ENCODE peak calls at places on chromosome 18, in eight cellular contexts. W is IMR-90; L is GM12865; X is CD8-positive, alpha-beta memory T cell; V is stimulated activated CD4-positive, alpha-beta T cell treated with anti-CD3 and anti-CD28 coated beads, Interleukin-2, amount 100 ng/mL, for 48 hours; E is A549; S is hippocampal formation; O is upper lobe of right lung. D is an unnamed sample.

GRCh38 chr18:39825485-39825884 is 2129.5 kb upstream of the PIK3C3 start:
- DNase-seq in X (no peak), W (no peak), L (no peak), V (no peak), S (no peak), O (no peak), E (no peak), D (no peak)

GRCh38 chr18:54742654-54743053 is 85.6 kb upstream of the RAB27B start:
- DNase-seq in V (no peak), S (peak), O (no peak), X (no peak), W (peak), L (no peak), E (no peak), D (no peak)

GRCh38 chr18:62372156-62372555 is 47.0 kb downstream of the TNFRSF11A start:
- DNase-seq in L (peak), W (no peak), O (no peak), S (no peak), X (no peak), E (no peak), V (no peak), D (no peak)

GRCh38 chr18:13530879-13531387 is 195.4 kb downstream of the FAM210A start:
- DNase-seq in W (peak), O (no peak), E (no peak), V (no peak), L (peak), X (no peak), S (peak), D (peak)

GRCh38 chr18:49861659-49862058 is 48.3 kb upstream of the ACAA2 start:
- DNase-seq in O (no peak), W (no peak), E (no peak), X (no peak), V (no peak), S (no peak), L (peak), D (no peak)

GRCh38 chr18:13292736-13293135 is 74.2 kb downstream of the LDLRAD4 start:
- DNase-seq in E (no peak), V (no peak), W (no peak), X (no peak), S (no peak), L (no peak), O (no peak), D (no peak)

GRCh38 chr18:47984991-47985390 is 54.5 kb upstream of the SMAD2 start:
- DNase-seq in V (no peak), L (no peak), W (no peak), O (no peak), X (no peak), E (no peak), S (no peak), D (no peak)

GRCh38 chr18:9348079-9348671 is 13.6 kb downstream of the TWSG1 start:
- DNase-seq in L (peak), O (no peak), W (peak), S (no peak), V (no peak), X (no peak), E (no peak), D (no peak)

GRCh38 chr18:79510731-79511141 is 115.0 kb downstream of the NFATC1 start:
- DNase-seq in W (no peak), O (peak), X (no peak), V (no peak), E (no peak), L (no peak), S (no peak), D (no peak)

GRCh38 chr18:37393945-37394609 is 171.5 kb downstream of the CELF4 start:
- DNase-seq in V (no peak), E (peak), L (peak), O (peak), S (peak), W (peak), X (no peak), D (peak)

GRCh38 chr18:49886891-49887764 is 73.8 kb upstream of the ACAA2 start:
- DNase-seq in X (no peak), O (peak), E (no peak), V (no peak), W (no peak), L (no peak), S (no peak), D (peak)

GRCh38 chr18:57544958-57545661 is 41.4 kb downstream of the FECH start:
- DNase-seq in X (no peak), L (peak), S (no peak), W (no peak), V (no peak), O (no peak), E (no peak), D (no peak)

GRCh38 chr18:75106746-75107145 is 102.2 kb downstream of the PTGR3 start:
- DNase-seq in S (no peak), O (no peak), W (no peak), E (no peak), L (no peak), V (no peak), X (no peak), D (no peak)

GRCh38 chr18:76621782-76622495 is 126.9 kb upstream of the ZNF516 start:
- DNase-seq in L (no peak), V (no peak), S (no peak), E (no peak), O (no peak), X (no peak), W (peak), D (no peak)

D was measured in activated CD4-positive, alpha-beta T cell treated with anti-CD3 and anti-CD28 coated beads for 36 hours.